ENCODE peak calls at places on chromosomes 1 and 21, in five cellular contexts. W, R, N, A and V are unnamed samples.

GRCh38 chr1:201376464-201377374 is 761 bp downstream of the TNNT2 start:
- DNase-seq in W (peak; percentile 46), R (no peak), N (no peak), A (no peak), V (peak; percentile 38)

GRCh38 chr1:152582647-152583046 is 2.3 kb upstream of the LCE3D start:
- DNase-seq in W (peak; percentile 0), R (no peak), N (no peak), A (no peak), V (no peak)

GRCh38 chr1:161242313-161242712 is 4.3 kb upstream of the NR1I3 start:
- DNase-seq in W (no peak), R (no peak), N (no peak), A (no peak), V (no peak)

GRCh38 chr1:145720556-145720877 is 1.2 kb downstream of the CD160 start:
- DNase-seq in W (peak; percentile 91), R (no peak), N (no peak), A (no peak), V (no peak)

GRCh38 chr1:184146202-184146601 is 94.7 kb downstream of the TSEN15 start:
- DNase-seq in W (no peak), R (no peak), N (no peak), A (no peak), V (no peak)

GRCh38 chr21:44517175-44517899 is 22.7 kb downstream of the KRTAP10-1 start:
- DNase-seq in W (peak; percentile 29), R (no peak), N (no peak), A (no peak), V (peak; percentile 38)

GRCh38 chr1:178621822-178622221 is 103.2 kb upstream of the RALGPS2 start:
- DNase-seq in W (no peak), R (no peak), N (no peak), A (no peak), V (no peak)

GRCh38 chr1:240763771-240764170 is 151.8 kb upstream of the GREM2 start:
- DNase-seq in W (no peak), R (no peak), N (no peak), A (no peak), V (no peak)

GRCh38 chr21:36596174-36596573 is 102.7 kb upstream of the SIM2 start:
- DNase-seq in W (no peak), R (no peak), N (no peak), A (no peak), V (no peak)

GRCh38 chr1:228853637-228854036 is 118.4 kb downstream of the RHOU start:
- DNase-seq in W (no peak), R (no peak), N (no peak), A (no peak), V (no peak)

GRCh38 chr21:39313042-39313456 is 383 bp downstream of the BRWD1 start:
- DNase-seq in W (no peak), R (peak; percentile 47), N (no peak), A (peak; percentile 7), V (peak; percentile 35)

GRCh38 chr1:108814343-108815125 is 42.4 kb downstream of the AKNAD1 start:
- DNase-seq in W (peak; percentile 38), R (peak; percentile 57), N (no peak), A (no peak), V (no peak)

GRCh38 chr1:19198820-19199219 is 11.2 kb downstream of the UBR4 start:
- DNase-seq in W (no peak), R (no peak), N (no peak), A (no peak), V (no peak)

GRCh38 chr1:115478933-115479551 is 141.0 kb upstream of the NGF start:
- DNase-seq in W (no peak), R (no peak), N (no peak), A (no peak), V (peak; percentile 72)

GRCh38 chr1:157968503-157968902 is 24.9 kb upstream of the KIRREL1 start:
- DNase-seq in W (peak; percentile 85), R (no peak), N (no peak), A (no peak), V (no peak)

GRCh38 chr1:94234615-94235014 is 2.8 kb downstream of the ARHGAP29 start:
- DNase-seq in W (no peak), R (no peak), N (no peak), A (no peak), V (no peak)

GRCh38 chr21:37446552-37446951 is 80.0 kb downstream of the DYRK1A start:
- DNase-seq in W (no peak), R (no peak), N (no peak), A (no peak), V (no peak)

GRCh38 chr1:55015731-55016620 is 17.2 kb downstream of the BSND start:
- DNase-seq in W (peak; percentile 56), R (no peak), N (no peak), A (no peak), V (no peak)

GRCh38 chr1:237309595-237310118 is 267.7 kb downstream of the RYR2 start:
- DNase-seq in W (no peak), R (no peak), N (no peak), A (no peak), V (no peak)

GRCh38 chr1:109932232-109932631 is 21.6 kb downstream of the CSF1 start:
- DNase-seq in W (no peak), R (no peak), N (no peak), A (no peak), V (no peak)

GRCh38 chr1:20665736-20666135 is 4.6 kb upstream of the DDOST start:
- DNase-seq in W (no peak), R (no peak), N (no peak), A (no peak), V (no peak)

GRCh38 chr1:23167353-23168078 is 1.1 kb downstream of the LUZP1 start:
- DNase-seq in W (peak; percentile 64), R (peak; percentile 53), N (no peak), A (peak; percentile 33), V (peak; percentile 54)

GRCh38 chr1:181391297-181391905 is 91.9 kb upstream of the CACNA1E start:
- DNase-seq in W (no peak), R (no peak), N (no peak), A (no peak), V (no peak)

GRCh38 chr1:234647245-234647644 is 37.3 kb upstream of the IRF2BP2 start:
- DNase-seq in W (no peak), R (no peak), N (no peak), A (no peak), V (no peak)

GRCh38 chr1:36300526-36300925 is 5.6 kb upstream of the SH3D21 start:
- DNase-seq in W (peak; percentile 53), R (no peak), N (no peak), A (no peak), V (no peak)

GRCh38 chr1:107926436-107927080 is 38.4 kb downstream of the VAV3 start:
- DNase-seq in W (no peak), R (no peak), N (no peak), A (no peak), V (no peak)

GRCh38 chr1:76669146-76669545 is 198.1 kb upstream of the ST6GALNAC5 start:
- DNase-seq in W (no peak), R (no peak), N (no peak), A (no peak), V (no peak)

GRCh38 chr1:93814795-93815737 is 63.9 kb downstream of the DNTTIP2 start:
- DNase-seq in W (peak; percentile 19), R (no peak), N (no peak), A (no peak), V (no peak)

DNA sequence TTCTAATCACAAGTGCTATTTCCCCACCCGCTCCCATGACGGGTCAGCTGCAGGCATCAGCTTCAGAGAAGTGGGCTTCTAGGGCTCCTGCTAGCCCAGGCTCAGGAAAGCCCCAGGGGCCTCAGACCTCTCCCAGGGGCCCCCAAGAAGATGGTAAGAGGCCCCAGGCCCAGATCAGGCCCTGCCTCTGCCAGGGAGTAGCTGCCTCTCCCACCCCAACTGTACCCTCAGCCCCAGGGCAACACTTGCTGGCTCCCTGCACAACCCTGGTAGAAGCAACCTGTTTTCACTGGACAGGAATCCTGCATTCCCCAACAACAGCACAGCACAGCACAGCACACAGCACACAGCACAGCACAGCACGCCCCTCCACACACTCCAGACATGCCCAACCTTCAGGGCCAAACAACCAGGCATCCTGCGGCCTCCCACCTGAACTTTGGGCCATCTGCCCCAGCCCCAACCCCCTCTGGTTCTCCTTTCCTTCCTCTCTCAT is 6.5 kb downstream of the BLACAT1 start:
- DNase-seq in W (no peak), R (no peak), N (no peak), A (no peak), V (no peak)
- H3K4me1 ChIP-seq in W (no peaks in the 10 kb centered on the region), R (peaks cover 4% of the 10 kb centered on the region), N (no peaks in the 10 kb centered on the region), A (no peaks in the 10 kb centered on the region), V (peaks cover 10% of the 10 kb centered on the region)

GRCh38 chr1:1059494-1060280 is 14.4 kb downstream of the RNF223 start:
- DNase-seq in W (peak; percentile 53), R (peak; percentile 63), N (peak; percentile 38), A (peak; percentile 87), V (peak; percentile 97)
- H3K4me3 ChIP-seq in W (peak overlapping the region; percentile 83), R (peak overlapping the region; percentile 42), N (peak overlapping the region; percentile 78), A (peak overlapping the region; percentile 32), V (peak overlapping the region; percentile 64)

GRCh38 chr1:116966791-116967190 is 34.8 kb upstream of the CD101 start:
- DNase-seq in W (no peak), R (no peak), N (no peak), A (no peak), V (no peak)

GRCh38 chr1:116968724-116969123 is 32.8 kb upstream of the CD101 start:
- DNase-seq in W (no peak), R (no peak), N (no peak), A (no peak), V (no peak)

GRCh38 chr1:116971965-116972675 is 29.4 kb upstream of the CD101 start:
- DNase-seq in W (no peak), R (no peak), N (no peak), A (no peak), V (no peak)

GRCh38 chr1:116971481-116971880 is 30.1 kb upstream of the CD101 start:
- DNase-seq in W (no peak), R (no peak), N (no peak), A (no peak), V (no peak)

GRCh38 chr1:116972676-116973035 is 28.9 kb upstream of the CD101 start:
- DNase-seq in W (no peak), R (no peak), N (no peak), A (no peak), V (no peak)
- H3K4me1 ChIP-seq in W (no peaks in the 10 kb centered on the region), R (no peaks in the 10 kb centered on the region), N (peaks cover 5% of the 10 kb centered on the region), A (no peaks in the 10 kb centered on the region), V (no peaks in the 10 kb centered on the region)

GRCh38 chr1:118204106-118204505 is 19.1 kb upstream of the SPAG17 start:
- DNase-seq in W (no peak), R (no peak), N (no peak), A (no peak), V (no peak)

GRCh38 chr1:118204648-118205047 is 19.6 kb upstream of the SPAG17 start:
- DNase-seq in W (no peak), R (no peak), N (no peak), A (no peak), V (no peak)

GRCh38 chr1:118201524-118201923 is 16.5 kb upstream of the SPAG17 start:
- DNase-seq in W (no peak), R (no peak), N (no peak), A (no peak), V (no peak)

GRCh38 chr1:118202076-118202608 is 17.1 kb upstream of the SPAG17 start:
- DNase-seq in W (no peak), R (no peak), N (no peak), A (no peak), V (no peak)

DNA sequence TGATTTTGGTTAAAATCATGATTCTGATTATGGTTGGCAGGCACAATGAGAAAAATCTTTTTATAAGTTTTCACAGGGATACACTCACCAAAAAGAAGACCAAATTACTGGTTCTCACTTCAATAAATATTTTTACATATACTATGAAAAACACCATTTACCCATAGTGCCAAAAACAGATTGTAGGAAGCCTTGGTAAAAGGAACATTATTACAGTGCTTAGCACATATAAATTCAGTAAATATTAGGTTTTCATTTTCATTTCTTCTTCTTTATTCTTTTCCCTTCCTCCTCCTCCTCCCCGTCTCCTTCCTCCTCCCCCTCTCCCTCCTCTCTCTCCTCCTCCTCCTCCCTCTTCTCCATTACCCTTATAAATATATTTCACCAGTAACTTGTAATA is 15.8 kb upstream of the SPAG17 start:
- DNase-seq in W (no peak), R (no peak), N (no peak), A (no peak), V (no peak)
- H3K4me3 ChIP-seq in W (no peak overlapping the region), R (no peak overlapping the region), N (no peak overlapping the region), A (no peak overlapping the region), V (no peak overlapping the region)